ENCODE peak calls at places on chromosomes 16 and 17, in four cellular contexts. I, D, W and N are unnamed samples.

GRCh38 chr17:74454197-74455024 is 12.0 kb upstream of the CD300A start:
- DNase-seq in W (peak), I (peak), D (no peak), N (no peak)

GRCh38 chr17:19424934-19425868 is 14.2 kb downstream of the RNF112 start:
- DNase-seq in W (no peak), I (no peak), D (no peak), N (no peak)

GRCh38 chr17:26962255-26963162 is 331.4 kb upstream of the WSB1 start:
- DNase-seq in I (no peak), W (no peak), D (peak), N (peak)

GRCh38 chr17:21285164-21286065 is 904 bp downstream of the MAP2K3 start:
- DNase-seq in W (peak), D (peak), I (no peak), N (peak)

GRCh38 chr17:37841232-37841631 is 83.0 kb upstream of the TBC1D3K start:
- DNase-seq in W (no peak), I (no peak), D (no peak), N (no peak)

GRCh38 chr16:1712791-1713261 is 6.8 kb downstream of the MAPK8IP3 start:
- DNase-seq in W (no peak), I (no peak), D (no peak), N (no peak)

GRCh38 chr16:14486520-14487303 is 143.3 kb downstream of the PARN start:
- DNase-seq in W (peak), I (peak), D (no peak), N (peak)

GRCh38 chr16:47592232-47592631 is 131.1 kb downstream of the PHKB start:
- DNase-seq in I (no peak), D (no peak), W (no peak), N (no peak)

GRCh38 chr17:75707096-75707720 is 14.1 kb upstream of the ITGB4 start:
- DNase-seq in I (peak), W (no peak), D (no peak), N (no peak)

GRCh38 chr17:77602062-77602746 is 356.3 kb upstream of the TNRC6C start:
- DNase-seq in W (no peak), I (peak), D (no peak), N (peak)

GRCh38 chr16:12461971-12462370 is 341.7 kb downstream of the CPPED1 start:
- DNase-seq in I (no peak), W (no peak), D (no peak), N (no peak)

GRCh38 chr17:48754500-48755261 is 26.1 kb upstream of the HOXB13 start:
- DNase-seq in D (no peak), I (no peak), W (no peak), N (no peak)

GRCh38 chr16:21664801-21665492 is 1.2 kb downstream of the OTOA start:
- DNase-seq in W (no peak), I (no peak), D (no peak), N (no peak)

GRCh38 chr16:1054660-1055556 is 17.6 kb upstream of the SSTR5 start:
- DNase-seq in D (no peak), W (peak), I (peak), N (peak)

GRCh38 chr17:79951361-79952264 is 84.1 kb downstream of the TBC1D16 start:
- DNase-seq in I (peak), W (peak), D (no peak), N (peak)

GRCh38 chr17:30232822-30233427 is 2.6 kb downstream of the SLC6A4 start:
- DNase-seq in I (no peak), D (no peak), W (no peak), N (no peak)

GRCh38 chr17:79220715-79221291 is 146.2 kb downstream of the ENGASE start:
- DNase-seq in W (no peak), I (no peak), D (peak), N (no peak)

GRCh38 chr16:72537684-72538083 is 365.7 kb upstream of the PMFBP1 start:
- DNase-seq in D (no peak), W (no peak), I (no peak), N (no peak)

GRCh38 chr17:64130559-64131001 is 636 bp upstream of the ERN1 start:
- DNase-seq in I (peak), D (peak), W (no peak), N (peak)

GRCh38 chr16:74449470-74449869 is 28.2 kb upstream of the CLEC18B start:
- DNase-seq in I (no peak), D (no peak), W (no peak), N (no peak)

GRCh38 chr17:28503420-28503819 is 2.7 kb upstream of the FOXN1 start:
- DNase-seq in W (no peak), D (no peak), I (no peak), N (no peak)

GRCh38 chr17:9924735-9925191 is 19.7 kb upstream of the RCVRN start:
- DNase-seq in D (no peak), W (peak), I (no peak), N (peak)

GRCh38 chr16:4113358-4114256 is 2.6 kb downstream of the ADCY9 start:
- DNase-seq in D (no peak), W (no peak), I (no peak), N (no peak)

GRCh38 chr17:6461246-6461645 is 17.0 kb downstream of the PIMREG start:
- DNase-seq in I (no peak), D (peak), W (no peak), N (no peak)